ENCODE peak calls at places on chromosomes 3 and 15, in four cellular contexts. One of them, this sample, is unnamed.

GRCh38 chr3:172524611-172525010 is 1.4 kb upstream of the TNFSF10 start:
- DNase-seq in T-helper 1 cell: no peak
- DNase-seq in memory B cell: no peak
- DNase-seq in AG04450: no peak
- DNase-seq in this sample: no peak

GRCh38 chr15:78695849-78696248 is 54.8 kb upstream of the CHRNB4 start:
- DNase-seq in memory B cell: no peak
- DNase-seq in T-helper 1 cell: no peak
- DNase-seq in AG04450: no peak
- DNase-seq in this sample: no peak

GRCh38 chr15:80202641-80203360 is 49.2 kb downstream of the CTXND1 start:
- DNase-seq in T-helper 1 cell: no peak
- DNase-seq in memory B cell: no peak
- DNase-seq in AG04450: no peak
- DNase-seq in this sample: no peak

GRCh38 chr3:41208507-41208906 is 9.2 kb downstream of the CTNNB1 start:
- DNase-seq in T-helper 1 cell: no peak
- DNase-seq in memory B cell: no peak
- DNase-seq in AG04450: no peak
- DNase-seq in this sample: no peak

GRCh38 chr3:78951546-78951945 is 816.3 kb downstream of the ROBO1 start:
- DNase-seq in AG04450: peak
- DNase-seq in T-helper 1 cell: no peak
- DNase-seq in memory B cell: no peak
- DNase-seq in this sample: no peak

GRCh38 chr3:11186771-11187170 is 32.5 kb downstream of the HRH1 start:
- DNase-seq in AG04450: no peak
- DNase-seq in T-helper 1 cell: no peak
- DNase-seq in memory B cell: no peak
- DNase-seq in this sample: no peak

GRCh38 chr15:97174886-97175540 is 785.5 kb upstream of the ARRDC4 start:
- DNase-seq in T-helper 1 cell: no peak
- DNase-seq in memory B cell: no peak
- DNase-seq in AG04450: no peak
- DNase-seq in this sample: no peak

GRCh38 chr15:33852570-33852969 is 115.7 kb upstream of the CHRM5 start:
- DNase-seq in memory B cell: no peak
- DNase-seq in T-helper 1 cell: no peak
- DNase-seq in AG04450: no peak
- DNase-seq in this sample: no peak

GRCh38 chr3:31917303-31917903 is 63.7 kb downstream of the OSBPL10 start:
- DNase-seq in memory B cell: no peak
- DNase-seq in T-helper 1 cell: no peak
- DNase-seq in AG04450: no peak
- DNase-seq in this sample: no peak

GRCh38 chr3:40009991-40010390 is 200.6 kb downstream of the MYRIP start:
- DNase-seq in AG04450: no peak
- DNase-seq in T-helper 1 cell: no peak
- DNase-seq in memory B cell: no peak
- DNase-seq in this sample: no peak

GRCh38 chr15:64443747-64444621 is 16.4 kb upstream of the ZNF609 start:
- DNase-seq in memory B cell: no peak
- DNase-seq in AG04450: peak
- DNase-seq in T-helper 1 cell: no peak
- DNase-seq in this sample: peak

GRCh38 chr3:46351646-46352045 is 2.3 kb upstream of the CCR2 start:
- DNase-seq in AG04450: no peak
- DNase-seq in memory B cell: no peak
- DNase-seq in T-helper 1 cell: no peak
- DNase-seq in this sample: no peak

GRCh38 chr3:171198781-171199472 is 172.4 kb upstream of the SLC2A2 start:
- DNase-seq in memory B cell: no peak
- DNase-seq in AG04450: no peak
- DNase-seq in T-helper 1 cell: no peak
- DNase-seq in this sample: no peak

GRCh38 chr15:48548376-48548775 is 97.1 kb downstream of the FBN1 start:
- DNase-seq in AG04450: no peak
- DNase-seq in memory B cell: no peak
- DNase-seq in T-helper 1 cell: no peak
- DNase-seq in this sample: no peak

GRCh38 chr3:98901032-98901464 is 447 bp downstream of the DCBLD2 start:
- DNase-seq in AG04450: no peak
- DNase-seq in memory B cell: peak
- DNase-seq in T-helper 1 cell: no peak
- DNase-seq in this sample: no peak

GRCh38 chr3:87333393-87333892 is 57.1 kb upstream of the POU1F1 start:
- DNase-seq in T-helper 1 cell: no peak
- DNase-seq in AG04450: peak
- DNase-seq in memory B cell: no peak
- DNase-seq in this sample: no peak

GRCh38 chr3:52220380-52221026 is 4.9 kb downstream of the TLR9 start:
- DNase-seq in memory B cell: peak
- DNase-seq in AG04450: no peak
- DNase-seq in T-helper 1 cell: peak
- DNase-seq in this sample: no peak

GRCh38 chr3:183779896-183780450 is 45.4 kb downstream of the MAP6D1 start:
- DNase-seq in T-helper 1 cell: no peak
- DNase-seq in memory B cell: no peak
- DNase-seq in AG04450: no peak
- DNase-seq in this sample: no peak

GRCh38 chr3:192275741-192276355 is 451.5 kb downstream of the FGF12 start:
- DNase-seq in memory B cell: no peak
- DNase-seq in T-helper 1 cell: no peak
- DNase-seq in AG04450: no peak
- DNase-seq in this sample: no peak

GRCh38 chr3:150237490-150237889 is 170.6 kb upstream of the TSC22D2 start:
- DNase-seq in T-helper 1 cell: no peak
- DNase-seq in memory B cell: no peak
- DNase-seq in AG04450: no peak
- DNase-seq in this sample: peak

GRCh38 chr3:122092460-122093165 is 37.5 kb downstream of the CD86 start:
- DNase-seq in T-helper 1 cell: no peak
- DNase-seq in memory B cell: no peak
- DNase-seq in AG04450: no peak
- DNase-seq in this sample: no peak

GRCh38 chr15:49225572-49226281 is 55.7 kb downstream of the GALK2 start:
- DNase-seq in memory B cell: no peak
- DNase-seq in AG04450: no peak
- DNase-seq in T-helper 1 cell: no peak
- DNase-seq in this sample: no peak

GRCh38 chr15:75355369-75355768 is 8.5 kb downstream of the NEIL1 start:
- DNase-seq in AG04450: no peak
- DNase-seq in memory B cell: no peak
- DNase-seq in T-helper 1 cell: no peak
- DNase-seq in this sample: no peak

GRCh38 chr3:71862374-71863145 is 77.6 kb upstream of the PROK2 start:
- DNase-seq in memory B cell: no peak
- DNase-seq in T-helper 1 cell: no peak
- DNase-seq in AG04450: no peak
- DNase-seq in this sample: no peak

GRCh38 chr3:66495633-66496032 is 5.2 kb downstream of the LRIG1 start:
- DNase-seq in AG04450: no peak
- DNase-seq in T-helper 1 cell: no peak
- DNase-seq in memory B cell: no peak
- DNase-seq in this sample: no peak

GRCh38 chr3:126512026-126512425 is 5.5 kb downstream of the UROC1 start:
- DNase-seq in T-helper 1 cell: no peak
- DNase-seq in memory B cell: no peak
- DNase-seq in AG04450: no peak
- DNase-seq in this sample: no peak

GRCh38 chr3:169879846-169880558 is 10.3 kb upstream of the LRRC31 start:
- DNase-seq in memory B cell: no peak
- DNase-seq in AG04450: no peak
- DNase-seq in T-helper 1 cell: no peak
- DNase-seq in this sample: no peak

GRCh38 chr3:30511524-30512278 is 94.7 kb upstream of the TGFBR2 start:
- DNase-seq in AG04450: peak
- DNase-seq in memory B cell: no peak
- DNase-seq in T-helper 1 cell: no peak
- DNase-seq in this sample: peak

GRCh38 chr3:195007794-195008193 is 263.2 kb downstream of the XXYLT1 start:
- DNase-seq in T-helper 1 cell: no peak
- DNase-seq in memory B cell: no peak
- DNase-seq in AG04450: no peak
- DNase-seq in this sample: no peak

GRCh38 chr15:49715701-49716100 is 94.9 kb downstream of the DTWD1 start:
- DNase-seq in memory B cell: no peak
- DNase-seq in T-helper 1 cell: no peak
- DNase-seq in AG04450: no peak
- DNase-seq in this sample: no peak

GRCh38 chr15:88994286-88994685 is 81.1 kb upstream of the MFGE8 start:
- DNase-seq in AG04450: no peak
- DNase-seq in memory B cell: no peak
- DNase-seq in T-helper 1 cell: no peak
- DNase-seq in this sample: no peak

GRCh38 chr15:71447328-71448250 is 332.3 kb downstream of the THSD4 start:
- DNase-seq in T-helper 1 cell: no peak
- DNase-seq in memory B cell: no peak
- DNase-seq in AG04450: no peak
- DNase-seq in this sample: no peak

GRCh38 chr3:132871956-132872355 is 149.7 kb upstream of the NPHP3 start:
- DNase-seq in AG04450: no peak
- DNase-seq in T-helper 1 cell: no peak
- DNase-seq in memory B cell: no peak
- DNase-seq in this sample: no peak